ENCODE peak calls at places on chromosomes 16 and 17, in ten cellular contexts. C is NB4, P is cardiac muscle cell, Q is AG10803, G is IMR-90, V is thoracic aorta, H is lower leg skin, L is ascending aorta, U is OCI-LY7, F is fibroblast of lung. J is an unnamed sample.
A peak's percentile ranks its signal among the peaks of the same experiment; 100 is the strongest.

GRCh38 chr16:71883193-71883848 is 661 bp downstream of the ZNF821 start:
- DNase-seq in H (peak; percentile 85), C (peak; percentile 20), Q (peak; percentile 8), G (peak; percentile 6), L (no peak), U (peak; percentile 45), F (peak; percentile 9), V (no peak), P (peak; percentile 11), J (peak; percentile 23)

GRCh38 chr17:16997514-16998429 is 25.9 kb upstream of the TNFRSF13B start:
- DNase-seq in H (no peak), C (peak; percentile 90), P (no peak), F (no peak), L (no peak), Q (no peak), V (no peak), U (peak; percentile 29), G (no peak), J (no peak)

GRCh38 chr17:78396436-78397335 is 18.2 kb downstream of the PGS1 start:
- DNase-seq in U (no peak), G (no peak), C (no peak), F (no peak), Q (no peak), L (peak; percentile 64), P (no peak), H (no peak), V (peak; percentile 40), J (no peak)

GRCh38 chr17:18129041-18129502 is 20.5 kb downstream of the MYO15A start:
- DNase-seq in H (no peak), Q (peak; percentile 25), F (peak; percentile 44), L (no peak), G (peak; percentile 68), U (no peak), C (no peak), V (no peak), P (peak; percentile 58), J (peak; percentile 63)

GRCh38 chr16:27920391-27920891 is 143.1 kb downstream of the GSG1L start:
- DNase-seq in F (no peak), L (no peak), G (no peak), U (no peak), H (no peak), C (no peak), Q (no peak), V (no peak), P (peak; percentile 6), J (peak; percentile 17)

GRCh38 chr17:35801583-35802224 is 6.3 kb upstream of the MMP28 start:
- DNase-seq in G (no peak), H (peak; percentile 93), U (peak; percentile 67), P (peak; percentile 93), V (no peak), F (peak; percentile 77), Q (peak; percentile 88), L (no peak), C (peak; percentile 75), J (peak; percentile 73)

GRCh38 chr17:63033142-63033541 is 67.1 kb downstream of the TANC2 start:
- DNase-seq in V (no peak), G (no peak), C (no peak), U (no peak), F (peak; percentile 19), H (no peak), Q (no peak), P (no peak), L (no peak), J (no peak)

GRCh38 chr17:16439867-16440351 is 24.5 kb downstream of the TRPV2 start:
- DNase-seq in G (no peak), V (no peak), U (peak; percentile 51), L (no peak), P (peak; percentile 45), F (no peak), C (peak; percentile 77), Q (no peak), H (no peak), J (peak; percentile 48)

GRCh38 chr17:48655913-48656312 is 29.8 kb upstream of the HOXB9 start:
- DNase-seq in L (no peak), C (no peak), U (no peak), F (no peak), H (no peak), Q (no peak), P (no peak), V (no peak), G (no peak), J (no peak)

GRCh38 chr17:37273419-37274051 is 102.2 kb upstream of the C17orf78 start:
- DNase-seq in L (no peak), P (peak; percentile 85), U (no peak), C (peak; percentile 40), Q (peak; percentile 32), V (no peak), G (peak; percentile 84), H (no peak), F (peak; percentile 18), J (peak; percentile 92)

GRCh38 chr16:901715-902601 is 68.8 kb downstream of the LMF1 start:
- DNase-seq in C (no peak), G (no peak), L (no peak), H (no peak), P (no peak), V (no peak), Q (no peak), F (no peak), U (no peak), J (no peak)

GRCh38 chr17:20852541-20853370 is 190.1 kb downstream of the USP22 start:
- DNase-seq in V (no peak), Q (no peak), L (no peak), G (no peak), C (peak; percentile 79), F (peak; percentile 19), U (no peak), H (peak; percentile 84), P (peak; percentile 16), J (peak; percentile 2)

GRCh38 chr17:36008998-36009665 is 7.8 kb upstream of the CCL15 start:
- DNase-seq in V (no peak), C (peak; percentile 23), L (no peak), F (no peak), P (peak; percentile 20), U (peak; percentile 24), Q (no peak), G (peak; percentile 12), H (no peak), J (peak; percentile 27)

GRCh38 chr17:33204156-33204555 is 88.9 kb downstream of the ASIC2 start:
- DNase-seq in P (no peak), C (no peak), F (no peak), L (no peak), G (no peak), V (no peak), U (no peak), Q (no peak), H (peak; percentile 45), J (no peak)

GRCh38 chr16:14088155-14088753 is 17.1 kb downstream of the MRTFB start:
- DNase-seq in L (no peak), H (no peak), U (no peak), Q (peak; percentile 60), G (no peak), F (no peak), P (peak; percentile 44), C (no peak), V (no peak), J (peak; percentile 41)

GRCh38 chr16:71526111-71526998 is at the start of gene CHST4:
- DNase-seq in Q (peak; percentile 64), F (peak; percentile 74), C (peak; percentile 97), V (no peak), H (no peak), P (peak; percentile 74), L (no peak), U (peak; percentile 62), G (peak; percentile 57), J (peak; percentile 87)

GRCh38 chr17:44779211-44780025 is 20.6 kb downstream of the ADAM11 start:
- DNase-seq in Q (peak; percentile 63), C (peak; percentile 79), G (peak; percentile 70), F (peak; percentile 69), H (peak; percentile 94), L (no peak), U (peak; percentile 79), P (peak; percentile 77), V (no peak), J (peak; percentile 75)
- H3K4me3 ChIP-seq in Q (peak overlapping the region; percentile 63), C (no peak overlapping the region), G (peak overlapping the region; percentile 48), F (peak overlapping the region; percentile 38), H (no peak overlapping the region), L (peak overlapping the region; percentile 36), U (peak overlapping the region; percentile 55), P (peak overlapping the region; percentile 18), V (peak overlapping the region; percentile 70), J (peak overlapping the region; percentile 62)

DNA sequence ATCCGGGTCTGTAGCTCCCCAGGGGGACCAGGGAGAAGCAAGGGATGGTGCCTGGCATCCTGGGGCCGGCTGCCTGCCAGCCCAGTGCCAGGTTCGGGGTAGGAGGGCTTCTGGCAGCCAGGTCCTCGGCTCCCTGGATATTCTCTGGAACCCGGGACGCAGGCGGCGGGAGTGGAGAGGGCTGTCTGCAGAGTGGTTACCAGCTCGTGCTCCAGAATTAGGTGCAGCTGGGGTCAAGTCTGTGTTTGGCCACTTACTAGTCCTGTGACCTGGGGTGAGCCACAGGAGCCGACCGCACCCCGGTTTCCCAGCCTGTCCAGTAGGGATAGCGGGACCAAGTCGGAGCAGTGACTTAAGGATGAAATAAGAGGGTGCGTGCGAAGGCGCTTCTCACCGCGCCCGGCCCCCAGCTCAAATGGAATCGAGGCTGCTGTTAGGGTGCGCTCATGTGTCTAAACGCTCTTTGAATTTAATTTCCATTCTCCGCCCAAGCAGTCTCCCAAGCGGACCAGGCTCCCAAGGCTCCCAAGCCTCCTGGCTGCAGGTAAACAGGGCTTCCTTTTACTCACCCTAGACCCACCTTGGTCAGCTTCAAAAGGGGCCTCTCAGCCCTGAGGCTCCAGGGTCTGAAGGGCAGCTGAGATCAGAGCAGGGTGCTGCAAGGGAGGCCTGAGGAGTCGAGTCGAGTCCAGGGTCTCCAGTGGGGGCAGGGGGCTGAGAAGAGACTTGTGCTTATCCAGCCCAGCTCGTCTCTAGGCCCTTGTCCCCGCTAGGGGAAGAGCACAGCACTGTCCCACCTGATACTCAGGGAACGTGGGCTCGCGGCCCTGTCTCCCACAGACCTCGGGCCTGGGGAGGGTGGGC is 28.3 kb upstream of the ZNF469 start:
- DNase-seq in V (no peak), G (no peak), C (no peak), U (no peak), Q (no peak), L (no peak), H (no peak), P (no peak), F (no peak), J (no peak)
- TF ChIP-seq CTCF in V (no peak), G (no peak), C (no peak), U (no peak), Q (no peak), L (no peak), H (no peak), P (no peak), F (no peak), J (no peak)

DNA sequence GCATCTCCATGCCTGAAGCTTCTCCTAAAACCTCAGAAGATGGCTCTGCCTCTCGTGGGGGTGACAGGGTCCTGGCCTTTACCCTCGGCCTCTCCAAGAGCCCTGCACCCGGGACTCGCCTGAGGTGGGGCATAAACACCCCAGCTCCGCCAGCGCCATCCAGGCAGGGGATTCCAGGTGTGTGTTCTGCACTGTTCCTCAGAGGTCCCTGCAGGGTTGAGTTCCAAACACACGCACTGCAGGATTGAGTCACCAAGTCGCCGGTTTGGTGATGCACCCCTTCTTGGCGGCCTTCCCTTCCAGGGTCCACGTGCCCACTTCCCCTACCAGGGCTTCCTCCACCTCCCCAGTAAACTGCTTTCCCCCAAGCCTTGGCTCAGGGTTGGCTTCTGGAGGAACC is 40.0 kb upstream of the RBFOX3 start:
- DNase-seq in F (no peak), G (no peak), C (no peak), L (no peak), H (peak; percentile 42), Q (no peak), U (no peak), V (no peak), P (no peak), J (no peak)
- H3K4me3 ChIP-seq in F (no peak overlapping the region), G (no peak overlapping the region), C (no peak overlapping the region), L (no peak overlapping the region), H (no peak overlapping the region), Q (no peak overlapping the region), U (no peak overlapping the region), V (no peak overlapping the region), P (no peak overlapping the region), J (no peak overlapping the region)

GRCh38 chr16:3182608-3183444 is 5.2 kb upstream of the OR1F1 start:
- DNase-seq in H (no peak), U (no peak), C (peak; percentile 52), P (peak; percentile 57), V (no peak), F (peak; percentile 51), Q (peak; percentile 46), G (peak; percentile 55), L (no peak), J (peak; percentile 35)
- TF ChIP-seq CTCF in H (no peak), U (no peak), C (no peak), P (peak; percentile 44), V (peak; percentile 22), F (no peak), Q (peak; percentile 26), G (peak; percentile 41), L (peak; percentile 21), J (peak; percentile 32)

J was measured in choroid plexus epithelial cell.